ENCODE peak calls at places on chromosomes 7 and 10, in four cellular contexts. D is K562, Q is GM12878, J is SK-N-SH. K is an unnamed sample.

GRCh38 chr7:76187246-76187645 is 14.4 kb upstream of the SRRM3 start:
- DNase-seq in D (no peak), Q (no peak), J (no peak), K (no peak)

GRCh38 chr10:13560597-13560996 is 26.2 kb upstream of the PRPF18 start:
- DNase-seq in D (no peak), Q (no peak), J (no peak), K (no peak)

GRCh38 chr7:127392182-127392565 is 334 bp downstream of the ZNF800 start:
- DNase-seq in D (peak), Q (no peak), J (peak), K (no peak)

GRCh38 chr7:128830231-128831177 is at the start of gene FLNC:
- DNase-seq in D (peak), Q (no peak), J (peak), K (no peak)

GRCh38 chr7:134632937-134633540 is 13.6 kb upstream of the BPGM start:
- DNase-seq in D (peak), Q (no peak), J (peak), K (no peak)

GRCh38 chr10:99927719-99928280 is 81.9 kb downstream of the DNMBP start:
- DNase-seq in D (no peak), Q (no peak), J (no peak), K (no peak)

GRCh38 chr7:44197487-44197886 is 3.3 kb upstream of the YKT6 start:
- DNase-seq in D (no peak), Q (no peak), J (no peak), K (no peak)

GRCh38 chr7:17564678-17565209 is 266.3 kb downstream of the AHR start:
- DNase-seq in D (no peak), Q (no peak), J (no peak), K (no peak)

GRCh38 chr10:88218362-88218761 is 354.9 kb downstream of the PTEN start:
- DNase-seq in D (no peak), Q (no peak), J (no peak), K (no peak)

GRCh38 chr7:2633538-2634264 is 1.9 kb downstream of the TTYH3 start:
- DNase-seq in D (no peak), Q (no peak), J (peak), K (no peak)

GRCh38 chr10:87868277-87868676 is 4.9 kb downstream of the PTEN start:
- DNase-seq in D (no peak), Q (no peak), J (no peak), K (no peak)

GRCh38 chr10:15461353-15462108 is 90.4 kb upstream of the FAM171A1 start:
- DNase-seq in D (peak), Q (no peak), J (peak), K (no peak)

GRCh38 chr10:48399056-48399541 is 92.6 kb downstream of the MAPK8 start:
- DNase-seq in D (no peak), Q (no peak), J (no peak), K (no peak)

GRCh38 chr7:65832281-65832680 is 40.6 kb upstream of the VKORC1L1 start:
- DNase-seq in D (no peak), Q (no peak), J (no peak), K (no peak)

GRCh38 chr10:85601526-85601925 is 765.1 kb downstream of the GRID1 start:
- DNase-seq in D (no peak), Q (no peak), J (no peak), K (peak)

GRCh38 chr7:3307437-3307836 is 6.4 kb downstream of the SDK1 start:
- DNase-seq in D (no peak), Q (no peak), J (no peak), K (no peak)

GRCh38 chr7:90709501-90710465 is 113.7 kb downstream of the CDK14 start:
- DNase-seq in D (no peak), Q (no peak), J (no peak), K (no peak)

GRCh38 chr7:135855836-135856235 is 107.2 kb upstream of the FAM180A start:
- DNase-seq in D (no peak), Q (no peak), J (no peak), K (no peak)

GRCh38 chr10:97075961-97076525 is 109.7 kb downstream of the SLIT1 start:
- DNase-seq in D (no peak), Q (no peak), J (peak), K (no peak)

GRCh38 chr7:18798018-18798906 is 302.7 kb downstream of the HDAC9 start:
- DNase-seq in D (no peak), Q (no peak), J (no peak), K (no peak)

GRCh38 chr10:103835121-103836045 is 20.0 kb downstream of the SH3PXD2A start:
- DNase-seq in D (no peak), Q (no peak), J (no peak), K (no peak)

GRCh38 chr10:103834436-103835095 is 20.8 kb downstream of the SH3PXD2A start:
- DNase-seq in D (no peak), Q (no peak), J (no peak), K (no peak)

GRCh38 chr10:103837370-103838094 is 17.8 kb downstream of the SH3PXD2A start:
- DNase-seq in D (no peak), Q (no peak), J (no peak), K (no peak)

GRCh38 chr10:103836776-103837344 is 18.5 kb downstream of the SH3PXD2A start:
- DNase-seq in D (no peak), Q (no peak), J (no peak), K (no peak)

GRCh38 chr10:103836273-103836672 is 19.1 kb downstream of the SH3PXD2A start:
- DNase-seq in D (no peak), Q (no peak), J (no peak), K (no peak)
- TF ChIP-seq EP300 in D (no peak), Q (no peak), J (no peak), K (no peak)

GRCh38 chr10:59508296-59508695 is 145.9 kb upstream of the FAM13C start:
- DNase-seq in D (no peak), Q (no peak), J (no peak), K (no peak)

GRCh38 chr10:59505931-59506330 is 143.6 kb upstream of the FAM13C start:
- DNase-seq in D (no peak), Q (no peak), J (no peak), K (no peak)

GRCh38 chr10:59513558-59513957 is 151.2 kb upstream of the FAM13C start:
- DNase-seq in D (no peak), Q (no peak), J (peak), K (no peak)

GRCh38 chr10:59512951-59513350 is 150.6 kb upstream of the FAM13C start:
- DNase-seq in D (no peak), Q (no peak), J (peak), K (no peak)

DNA sequence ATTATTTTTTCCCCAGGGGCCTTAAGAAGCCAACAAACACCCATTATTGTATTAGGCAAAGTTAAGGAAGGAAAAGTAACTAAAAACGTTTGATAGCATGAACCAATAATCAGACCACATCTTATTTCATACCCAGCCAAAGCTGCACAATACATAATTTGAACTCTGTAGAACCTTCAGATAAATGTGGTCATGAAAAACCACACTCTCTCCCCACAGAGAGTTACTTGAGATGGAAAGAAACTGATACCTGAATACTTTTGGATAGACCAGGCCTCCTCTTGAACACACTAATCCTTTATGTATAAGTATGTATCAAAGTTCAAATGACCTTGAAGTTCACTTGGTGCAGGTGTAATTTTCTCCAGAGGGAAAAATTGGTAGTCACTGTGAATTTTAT is 146.6 kb upstream of the FAM13C start:
- DNase-seq in D (no peak), Q (no peak), J (no peak), K (no peak)
- TF ChIP-seq NRF1 in D (no peak), Q (no peak), J (no peak), K (no peak)

DNA sequence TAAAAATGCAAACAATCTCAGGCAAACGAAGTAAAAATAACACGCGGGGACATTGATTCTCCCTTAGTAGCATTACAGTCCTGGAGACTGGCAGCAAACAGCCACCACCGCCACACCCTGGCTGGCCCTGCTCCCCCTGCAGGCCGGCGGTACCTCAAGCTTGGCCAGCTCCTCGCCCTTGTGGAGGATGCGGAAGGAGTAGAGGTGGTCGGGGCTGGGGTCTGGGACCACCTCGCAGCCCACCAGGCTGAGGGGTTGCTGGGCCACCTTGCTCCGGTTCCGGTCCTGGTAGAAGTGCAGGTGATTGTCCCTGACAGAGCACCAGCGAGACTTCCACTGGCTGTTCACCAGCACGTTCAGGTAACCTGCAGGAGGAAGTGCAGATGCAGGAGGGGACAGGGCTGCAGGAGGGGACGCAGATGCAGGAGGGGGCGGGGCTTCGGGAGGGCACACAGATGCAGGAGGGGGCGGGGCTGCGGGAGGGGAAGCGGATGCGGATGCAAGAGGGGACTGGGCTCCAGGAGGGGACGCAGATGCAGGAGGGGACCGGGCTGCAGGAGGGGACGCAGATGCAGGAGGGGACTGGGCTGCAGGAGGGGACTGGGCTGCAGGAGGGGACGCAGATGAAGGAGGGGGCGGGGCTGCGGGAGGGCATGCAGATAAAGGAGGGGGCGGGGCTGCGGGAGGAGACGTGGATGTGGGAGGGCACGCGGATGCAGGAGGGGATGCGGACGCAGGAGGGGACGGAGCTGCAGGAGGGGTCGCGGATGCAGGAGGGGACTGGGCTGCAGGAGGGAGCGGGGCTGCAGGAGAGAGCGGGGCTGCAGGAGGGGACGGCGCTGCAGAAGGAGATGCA is 65.7 kb downstream of the VWA2 start:
- DNase-seq in D (no peak), Q (no peak), J (peak), K (no peak)
- TF ChIP-seq EP300 in D (no peak), Q (no peak), J (no peak), K (no peak)

GRCh38 chr10:127979017-127979416 is 72.1 kb downstream of the PTPRE start:
- DNase-seq in D (no peak), Q (no peak), J (no peak), K (no peak)

GRCh38 chr10:127976701-127977367 is 69.9 kb downstream of the PTPRE start:
- DNase-seq in D (no peak), Q (no peak), J (peak), K (no peak)

GRCh38 chr10:127976286-127976685 is 69.4 kb downstream of the PTPRE start:
- DNase-seq in D (no peak), Q (no peak), J (no peak), K (no peak)

GRCh38 chr10:127978481-127978880 is 71.6 kb downstream of the PTPRE start:
- DNase-seq in D (no peak), Q (no peak), J (no peak), K (no peak)

GRCh38 chr10:127977368-127978009 is 70.6 kb downstream of the PTPRE start:
- DNase-seq in D (no peak), Q (no peak), J (peak), K (no peak)
- TF ChIP-seq NRF1 in D (no peak), Q (no peak), J (no peak), K (no peak)

K was measured in H1.